ENCODE peak calls at places on chromosome 11, in ten cellular contexts. E, O, W, T, S, Q, V, Z, L and C are unnamed samples.

GRCh38 chr11:36702330-36703054 is 104.5 kb upstream of the RAG2 start:
- DNase-seq in E (peak), O (no peak), W (peak), T (no peak), S (peak), Q (peak), V (no peak), Z (no peak), L (peak), C (peak)

GRCh38 chr11:111379500-111380136 is 543 bp upstream of the POU2AF1 start:
- DNase-seq in E (no peak), O (no peak), W (no peak), T (no peak), S (no peak), Q (no peak), V (no peak), Z (no peak), L (no peak), C (no peak)

GRCh38 chr11:58770166-58770565 is 38.4 kb upstream of the GLYAT start:
- DNase-seq in E (no peak), O (no peak), W (no peak), T (no peak), S (no peak), Q (no peak), V (no peak), Z (no peak), L (no peak), C (no peak)

GRCh38 chr11:117026593-117027330 is 71.5 kb downstream of the SIK3 start:
- DNase-seq in E (peak), O (no peak), W (no peak), T (no peak), S (peak), Q (no peak), V (no peak), Z (no peak), L (no peak), C (peak)

GRCh38 chr11:120807414-120808150 is 216.3 kb upstream of the TBCEL start:
- DNase-seq in E (peak), O (no peak), W (peak), T (no peak), S (peak), Q (no peak), V (no peak), Z (no peak), L (peak), C (peak)

GRCh38 chr11:61961570-61962212 is 5.7 kb downstream of the FTH1 start:
- DNase-seq in E (peak), O (peak), W (no peak), T (peak), S (peak), Q (no peak), V (peak), Z (no peak), L (peak), C (no peak)

GRCh38 chr11:65292866-65293265 is 21.8 kb upstream of the CDC42EP2 start:
- DNase-seq in E (peak), O (no peak), W (no peak), T (no peak), S (peak), Q (no peak), V (no peak), Z (no peak), L (no peak), C (no peak)

GRCh38 chr11:2924381-2924780 is 4.8 kb downstream of the PHLDA2 start:
- DNase-seq in E (no peak), O (peak), W (no peak), T (no peak), S (no peak), Q (no peak), V (no peak), Z (no peak), L (no peak), C (no peak)

GRCh38 chr11:92224394-92225205 is at the start of gene FAT3:
- DNase-seq in E (peak), O (no peak), W (no peak), T (no peak), S (peak), Q (no peak), V (no peak), Z (peak), L (peak), C (peak)

GRCh38 chr11:66907751-66908173 is 50.4 kb downstream of the PC start:
- DNase-seq in E (peak), O (no peak), W (no peak), T (no peak), S (peak), Q (no peak), V (no peak), Z (no peak), L (no peak), C (no peak)

GRCh38 chr11:72216638-72217037 is at the start of gene FOLR2:
- DNase-seq in E (no peak), O (no peak), W (no peak), T (no peak), S (no peak), Q (no peak), V (no peak), Z (no peak), L (no peak), C (no peak)

GRCh38 chr11:122784325-122785155 is 53.8 kb upstream of the CRTAM start:
- DNase-seq in E (peak), O (no peak), W (no peak), T (no peak), S (peak), Q (no peak), V (no peak), Z (no peak), L (no peak), C (peak)

GRCh38 chr11:30387891-30388861 is 65.3 kb downstream of the ARL14EP start:
- DNase-seq in E (no peak), O (no peak), W (no peak), T (no peak), S (no peak), Q (no peak), V (no peak), Z (no peak), L (no peak), C (no peak)

GRCh38 chr11:61495801-61496601 is 12.5 kb upstream of the LRRC10B start:
- DNase-seq in E (no peak), O (no peak), W (no peak), T (no peak), S (no peak), Q (no peak), V (no peak), Z (no peak), L (no peak), C (peak)

GRCh38 chr11:134357545-134357839 is 25.7 kb downstream of the GLB1L2 start:
- DNase-seq in E (no peak), O (no peak), W (no peak), T (no peak), S (no peak), Q (no peak), V (no peak), Z (no peak), L (no peak), C (no peak)
- TF ChIP-seq CTCF in E (no peak), O (no peak), W (no peak), T (no peak), S (no peak), Q (no peak), V (no peak), Z (no peak), L (no peak), C (no peak)

GRCh38 chr11:20671856-20672546 is 2.6 kb downstream of the NELL1 start:
- DNase-seq in E (peak), O (no peak), W (no peak), T (no peak), S (no peak), Q (no peak), V (no peak), Z (no peak), L (peak), C (no peak)
- TF ChIP-seq CTCF in E (peak), O (no peak), W (no peak), T (no peak), S (no peak), Q (no peak), V (no peak), Z (no peak), L (peak), C (no peak)

DNA sequence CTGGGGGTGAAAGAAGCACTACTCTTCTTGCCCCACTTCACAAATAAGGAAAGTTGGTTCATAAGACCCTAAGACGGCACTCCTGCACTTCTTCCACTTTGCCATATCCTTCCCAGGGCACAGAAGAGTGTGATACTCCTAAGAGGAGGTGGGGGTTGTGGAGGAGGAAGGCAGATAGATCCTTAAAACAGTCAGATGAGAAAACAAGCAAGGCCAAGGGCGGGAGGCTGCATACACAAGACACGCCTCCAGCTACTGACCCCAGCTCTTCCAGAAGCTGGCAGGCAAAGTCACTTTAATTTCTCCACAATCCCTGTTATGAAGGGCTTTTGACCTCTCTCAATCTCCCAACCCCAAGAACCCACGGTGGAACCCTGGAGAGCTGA is 1.6 kb upstream of the CHRM4 start:
- DNase-seq in E (no peak), O (no peak), W (no peak), T (no peak), S (no peak), Q (no peak), V (no peak), Z (no peak), L (no peak), C (no peak)
- TF ChIP-seq CTCF in E (no peak), O (no peak), W (no peak), T (no peak), S (no peak), Q (no peak), V (no peak), Z (no peak), L (no peak), C (no peak)

DNA sequence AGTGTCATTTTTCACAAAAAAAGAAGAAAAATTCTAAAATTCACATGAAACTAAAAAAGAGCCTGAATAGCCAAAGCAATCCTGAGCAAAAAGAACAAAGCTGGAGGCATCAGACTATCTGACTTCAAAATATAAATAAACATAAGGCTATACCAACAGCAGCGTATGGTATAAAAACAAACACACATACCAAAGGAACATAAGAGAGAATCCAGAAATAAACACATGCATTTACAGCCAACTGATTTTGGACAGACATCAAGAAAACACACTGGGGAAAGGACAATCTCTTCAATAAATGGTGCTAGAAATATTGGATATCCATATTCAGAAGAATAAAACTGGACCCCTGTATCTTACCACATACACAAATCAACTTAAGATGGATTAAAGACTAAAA is 2.8 kb upstream of the MTMR2 start:
- DNase-seq in E (no peak), O (no peak), W (no peak), T (no peak), S (no peak), Q (no peak), V (no peak), Z (no peak), L (no peak), C (no peak)
- TF ChIP-seq CTCF in E (no peak), O (no peak), W (no peak), T (no peak), S (no peak), Q (no peak), V (no peak), Z (no peak), L (no peak), C (no peak)

DNA sequence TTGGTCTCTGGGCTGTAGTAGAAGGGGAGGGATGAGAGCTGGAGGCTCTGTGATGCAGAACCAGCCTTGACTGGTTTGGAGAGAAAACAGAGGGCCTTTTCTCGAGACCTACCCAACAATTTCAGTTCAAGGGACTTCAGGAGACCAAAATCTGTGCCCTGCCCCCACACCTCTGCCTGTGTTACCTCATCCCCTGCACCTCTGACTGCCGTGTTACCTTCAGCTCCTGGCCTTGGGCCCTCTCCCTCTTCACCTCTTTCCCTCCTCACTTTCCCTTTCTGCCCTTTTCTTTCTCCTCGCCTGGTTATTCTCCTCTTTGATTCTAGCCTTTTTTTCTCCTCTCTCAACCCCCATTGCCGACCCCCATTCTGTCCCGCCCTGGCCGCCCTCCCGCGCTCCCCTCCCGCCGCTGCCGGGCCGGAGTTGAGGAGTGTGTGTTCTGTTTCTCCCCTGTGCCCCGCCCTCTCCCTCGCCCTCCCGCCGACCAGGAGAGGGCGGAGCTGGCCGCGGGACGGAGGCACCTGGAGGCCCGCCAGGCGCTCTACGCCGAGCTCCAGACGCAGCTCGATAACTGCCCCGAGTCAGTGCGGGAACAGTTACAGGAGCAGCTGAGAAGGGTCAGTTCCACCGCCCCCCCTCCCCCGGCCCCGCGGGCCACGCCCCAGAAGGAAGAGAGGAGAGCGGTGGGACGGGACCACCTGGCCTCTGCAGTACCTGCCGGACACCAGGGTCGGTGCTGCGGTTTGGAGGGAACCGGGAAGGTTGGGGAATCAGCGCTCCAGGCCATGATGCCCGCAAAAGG is 27.2 kb downstream of the PHLDB1 start:
- DNase-seq in E (peak), O (peak), W (peak), T (peak), S (peak), Q (peak), V (no peak), Z (peak), L (no peak), C (no peak)
- TF ChIP-seq CTCF in E (no peak), O (peak), W (no peak), T (peak), S (no peak), Q (peak), V (no peak), Z (peak), L (no peak), C (no peak)

DNA sequence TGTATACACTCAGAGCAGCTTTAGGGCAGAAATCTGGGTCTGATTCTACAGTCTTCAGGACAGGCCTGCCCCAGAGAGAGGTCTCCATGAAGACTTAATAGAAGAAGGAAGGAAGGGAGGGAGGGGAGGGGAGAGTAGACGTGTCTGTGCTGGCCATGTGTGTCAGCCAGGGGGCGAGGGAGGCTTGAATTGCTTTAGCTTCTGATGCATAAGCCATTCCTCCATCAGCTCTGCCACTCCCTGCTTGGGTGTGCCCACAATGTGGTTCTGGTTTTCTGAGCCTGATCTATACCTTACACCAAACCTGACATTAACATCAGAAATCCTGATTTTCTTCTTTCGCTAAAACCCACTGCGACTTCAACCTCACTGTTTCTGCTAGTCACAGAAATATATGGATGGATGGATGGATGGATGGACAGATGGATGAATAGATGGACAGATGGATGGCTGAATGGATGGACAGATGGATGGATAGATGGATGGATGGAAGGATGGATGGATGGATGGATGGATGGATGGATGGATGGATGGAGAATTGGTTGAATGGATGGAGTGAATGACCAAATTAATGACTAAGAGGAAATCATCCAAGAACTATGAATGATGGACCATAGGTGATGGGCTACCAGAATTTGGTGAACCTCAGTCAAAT is 56.5 kb upstream of the PRDM11 start:
- DNase-seq in E (peak), O (no peak), W (no peak), T (no peak), S (peak), Q (no peak), V (no peak), Z (no peak), L (no peak), C (no peak)
- TF ChIP-seq CTCF in E (peak), O (no peak), W (no peak), T (no peak), S (peak), Q (no peak), V (peak), Z (no peak), L (no peak), C (peak)

GRCh38 chr11:17328856-17329490 is 22.6 kb upstream of the NCR3LG1 start:
- DNase-seq in E (no peak), O (no peak), W (no peak), T (peak), S (no peak), Q (no peak), V (no peak), Z (no peak), L (no peak), C (no peak)
- TF ChIP-seq CTCF in E (peak), O (no peak), W (no peak), T (no peak), S (no peak), Q (no peak), V (no peak), Z (no peak), L (no peak), C (no peak)

DNA sequence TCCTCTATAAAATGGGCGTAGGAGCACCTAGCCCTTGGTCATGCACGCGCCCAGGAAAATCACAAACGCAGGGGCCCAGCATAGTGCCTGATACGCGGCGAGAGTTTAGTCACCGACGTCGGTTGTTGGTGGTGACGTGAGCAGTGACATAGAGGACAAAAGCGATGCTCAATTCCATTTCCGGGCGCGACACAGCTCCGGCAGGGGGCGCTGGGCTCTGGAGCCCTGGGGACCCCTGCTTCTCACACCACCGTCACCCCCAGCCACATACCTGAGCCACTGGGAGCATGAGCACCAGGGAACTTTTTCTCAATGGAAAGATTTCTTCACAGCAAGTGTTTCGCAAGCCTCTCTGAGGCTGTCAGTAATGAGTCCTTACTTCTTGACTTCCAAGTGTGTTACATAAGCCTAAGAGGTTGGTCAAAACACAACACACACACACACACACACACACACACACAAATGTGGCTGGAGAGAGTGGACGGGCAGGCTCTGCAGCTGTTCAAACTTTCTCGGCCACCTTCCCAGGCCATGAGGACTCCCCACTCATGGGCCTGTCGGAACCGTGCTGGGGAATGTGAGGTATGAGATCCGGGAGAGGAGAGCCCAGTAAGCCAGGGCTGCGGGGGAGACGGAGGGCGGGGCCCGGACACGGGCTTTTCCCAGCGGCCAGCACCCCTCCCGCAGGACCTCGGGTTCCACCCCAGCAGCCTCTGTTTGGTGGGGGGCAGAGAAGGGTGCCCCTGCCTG is 36.9 kb upstream of the LINC01488 start:
- DNase-seq in E (peak), O (peak), W (peak), T (peak), S (peak), Q (peak), V (peak), Z (peak), L (no peak), C (peak)
- TF ChIP-seq CTCF in E (peak), O (no peak), W (peak), T (peak), S (peak), Q (no peak), V (no peak), Z (peak), L (peak), C (peak)

DNA sequence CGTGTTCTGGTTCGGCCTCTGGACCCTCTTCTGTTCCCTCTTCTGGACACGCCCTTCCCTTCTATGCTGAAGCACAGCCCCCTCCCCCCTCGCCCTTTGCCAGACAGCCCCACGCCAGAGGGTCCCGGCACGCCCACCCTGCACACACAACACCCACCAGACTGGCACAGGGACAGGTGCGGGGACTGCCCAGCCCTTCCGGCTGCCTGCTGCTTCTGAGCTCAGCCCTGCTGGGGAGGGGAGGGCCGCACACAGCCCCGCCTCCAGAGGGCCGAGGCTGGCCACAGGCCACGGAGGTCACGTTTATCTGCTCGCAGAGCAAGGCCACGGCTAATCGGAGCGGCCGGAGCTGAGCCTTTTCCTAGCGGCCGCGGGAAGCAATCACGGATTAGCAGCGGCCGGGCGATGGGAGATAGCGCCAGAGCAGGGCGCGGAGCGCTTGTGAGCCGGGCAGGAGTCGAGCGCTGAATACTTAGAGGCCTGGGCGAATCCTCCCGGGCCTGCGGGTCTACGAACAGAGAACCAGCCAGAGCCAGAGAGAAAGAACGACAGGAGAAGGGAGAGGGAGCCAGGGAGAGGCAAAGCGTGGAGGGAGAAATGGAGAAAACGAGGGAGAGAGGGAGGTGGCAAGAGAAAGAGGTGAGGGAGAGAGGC is 21.5 kb downstream of the OTUB1 start:
- DNase-seq in E (peak), O (peak), W (no peak), T (peak), S (peak), Q (no peak), V (peak), Z (peak), L (peak), C (no peak)
- TF ChIP-seq CTCF in E (peak), O (peak), W (no peak), T (peak), S (peak), Q (peak), V (peak), Z (no peak), L (no peak), C (no peak)